ENCODE peak calls at places on chromosomes 11 and 22, in seven cellular contexts. S, Q, U, H, C, Y and J are unnamed samples.

GRCh38 chr22:38314992-38315800 is 2.0 kb downstream of the CSNK1E start:
- DNase-seq in S (peak), Q (no peak), U (no peak), H (no peak), C (no peak), Y (no peak), J (no peak)

GRCh38 chr11:12707500-12707880 is 33.3 kb downstream of the TEAD1 start:
- DNase-seq in S (no peak), Q (no peak), U (no peak), H (no peak), C (no peak), Y (no peak), J (no peak)

GRCh38 chr11:7020183-7020917 is at the start of the genes NLRP14 and ZNF214:
- DNase-seq in S (peak), Q (peak), U (peak), H (peak), C (peak), Y (no peak), J (peak)

GRCh38 chr11:12285811-12286222 is 91.6 kb upstream of the PARVA start:
- DNase-seq in S (peak), Q (no peak), U (peak), H (no peak), C (no peak), Y (no peak), J (no peak)

GRCh38 chr11:94706211-94706610 is 61.9 kb upstream of the AMOTL1 start:
- DNase-seq in S (peak), Q (no peak), U (no peak), H (no peak), C (no peak), Y (no peak), J (no peak)

GRCh38 chr11:8833568-8834275 is 77.3 kb upstream of the AKIP1 start:
- DNase-seq in S (peak), Q (no peak), U (no peak), H (no peak), C (no peak), Y (no peak), J (no peak)

GRCh38 chr11:8839957-8840945 is 70.7 kb upstream of the AKIP1 start:
- DNase-seq in S (peak), Q (no peak), U (peak), H (no peak), C (peak), Y (no peak), J (no peak)

GRCh38 chr22:30266445-30267381 is at the start of gene OSM:
- DNase-seq in S (no peak), Q (no peak), U (no peak), H (no peak), C (no peak), Y (no peak), J (no peak)

GRCh38 chr11:66768088-66768521 is 39.1 kb upstream of the SPTBN2 start:
- DNase-seq in S (peak), Q (no peak), U (no peak), H (peak), C (peak), Y (no peak), J (no peak)

GRCh38 chr11:71525188-71525937 is 1.7 kb upstream of the KRTAP5-7 start:
- DNase-seq in S (no peak), Q (no peak), U (peak), H (no peak), C (no peak), Y (no peak), J (no peak)

GRCh38 chr11:33375688-33376311 is 118.6 kb downstream of the HIPK3 start:
- DNase-seq in S (peak), Q (no peak), U (peak), H (peak), C (no peak), Y (no peak), J (no peak)

GRCh38 chr11:78168539-78169477 is 19.6 kb downstream of the KCTD21 start:
- DNase-seq in S (peak), Q (peak), U (no peak), H (no peak), C (peak), Y (no peak), J (no peak)

GRCh38 chr11:48103621-48104561 is 112.7 kb upstream of the OR4B1 start:
- DNase-seq in S (peak), Q (no peak), U (no peak), H (no peak), C (peak), Y (no peak), J (no peak)

GRCh38 chr11:114684636-114685035 is 6.3 kb downstream of the NXPE2 start:
- DNase-seq in S (no peak), Q (no peak), U (no peak), H (no peak), C (no peak), Y (no peak), J (no peak)

GRCh38 chr11:82308979-82309378 is 424.7 kb downstream of the FAM181B start:
- DNase-seq in S (no peak), Q (no peak), U (no peak), H (no peak), C (no peak), Y (no peak), J (no peak)

GRCh38 chr11:62816567-62816966 is 11.3 kb upstream of the NXF1 start:
- DNase-seq in S (no peak), Q (no peak), U (no peak), H (no peak), C (no peak), Y (no peak), J (no peak)

GRCh38 chr11:76835928-76836612 is 24.6 kb upstream of the ACER3 start:
- DNase-seq in S (peak), Q (no peak), U (no peak), H (no peak), C (no peak), Y (no peak), J (no peak)

GRCh38 chr11:21514298-21514697 is 678.6 kb upstream of the ANO5 start:
- DNase-seq in S (no peak), Q (no peak), U (no peak), H (no peak), C (peak), Y (no peak), J (no peak)

GRCh38 chr11:86274503-86274902 is 27.5 kb upstream of the HIKESHI start:
- DNase-seq in S (no peak), Q (no peak), U (peak), H (no peak), C (peak), Y (no peak), J (no peak)

GRCh38 chr11:57491371-57492061 is 24.0 kb downstream of the SLC43A1 start:
- DNase-seq in S (no peak), Q (peak), U (peak), H (no peak), C (peak), Y (no peak), J (no peak)

GRCh38 chr11:78138694-78139421 is 568 bp downstream of the ALG8 start:
- DNase-seq in S (peak), Q (peak), U (no peak), H (peak), C (no peak), Y (peak), J (peak)

GRCh38 chr11:13955971-13956421 is 6.5 kb upstream of the SPON1 start:
- DNase-seq in S (peak), Q (peak), U (peak), H (no peak), C (peak), Y (no peak), J (peak)

GRCh38 chr22:19287076-19287724 is 4.3 kb downstream of the CLTCL1 start:
- DNase-seq in S (peak), Q (no peak), U (no peak), H (no peak), C (no peak), Y (no peak), J (no peak)

GRCh38 chr11:65315204-65315865 is 669 bp downstream of the CDC42EP2 start:
- DNase-seq in S (peak), Q (peak), U (peak), H (peak), C (peak), Y (no peak), J (peak)

GRCh38 chr11:25734592-25735211 is 597.2 kb upstream of the ANO3 start:
- DNase-seq in S (peak), Q (no peak), U (no peak), H (no peak), C (peak), Y (no peak), J (no peak)

GRCh38 chr22:33653525-33654063 is 266.7 kb downstream of the LARGE1 start:
- DNase-seq in S (no peak), Q (no peak), U (no peak), H (no peak), C (no peak), Y (no peak), J (no peak)

GRCh38 chr11:64074239-64074638 is 38.5 kb downstream of the FLRT1 start:
- DNase-seq in S (no peak), Q (peak), U (no peak), H (no peak), C (no peak), Y (no peak), J (no peak)

GRCh38 chr22:41576877-41577276 is 12.8 kb downstream of the PMM1 start:
- DNase-seq in S (peak), Q (peak), U (peak), H (peak), C (peak), Y (no peak), J (peak)
- TF ChIP-seq CEBPB in S (no peak), Q (no peak), U (no peak), H (no peak), C (no peak), Y (no peak), J (no peak)

DNA sequence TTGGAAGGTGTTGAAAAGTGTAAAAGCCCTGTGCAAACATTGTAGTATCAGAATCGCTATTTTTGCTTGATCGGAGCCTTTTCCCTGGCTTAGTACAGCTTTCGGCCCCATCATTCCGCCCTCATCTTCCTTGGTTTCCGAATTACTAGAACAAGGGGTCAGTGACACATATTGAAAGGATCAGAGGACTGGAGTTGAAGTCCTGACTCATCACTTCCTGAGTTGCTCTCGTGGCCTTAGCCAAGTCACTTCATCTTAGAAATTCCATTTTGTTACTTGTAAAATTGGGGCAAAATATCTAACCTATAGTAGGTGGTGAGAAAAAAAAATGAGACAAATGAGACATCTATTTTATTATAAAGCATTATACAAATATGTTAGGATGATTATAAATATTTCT is 375.0 kb downstream of the NTM start:
- DNase-seq in S (peak), Q (no peak), U (no peak), H (no peak), C (no peak), Y (no peak), J (no peak)
- H3K27ac ChIP-seq in S (no peak), Q (no peak), U (no peak), H (no peak), C (no peak), Y (no peak), J (no peak)

GRCh38 chr11:69369945-69370344 is 76.0 kb downstream of the MYEOV start:
- DNase-seq in S (no peak), Q (no peak), U (no peak), H (no peak), C (no peak), Y (no peak), J (no peak)
- TF ChIP-seq CEBPB in S (no peak), Q (no peak), U (no peak), H (no peak), C (no peak), Y (no peak), J (no peak)

GRCh38 chr22:22693531-22693884 is 49.1 kb downstream of the GGTLC2 start:
- DNase-seq in S (no peak), Q (no peak), U (no peak), H (peak), C (no peak), Y (no peak), J (no peak)
- H3K27ac ChIP-seq in S (no peak), Q (no peak), U (no peak), H (peak), C (no peak), Y (no peak), J (no peak)

GRCh38 chr11:131064373-131064991 is 148.2 kb upstream of the SNX19 start:
- DNase-seq in S (peak), Q (peak), U (peak), H (peak), C (peak), Y (peak), J (peak)
- TF ChIP-seq CEBPB in S (no peak), Q (no peak), U (no peak), H (no peak), C (no peak), Y (no peak), J (no peak)